ENCODE peak calls at places on chromosome 13, in six cellular contexts. One of them, this sample, is unnamed.

GRCh38 chr13:64936879-64937278 is 2293.3 kb downstream of the PCDH9 start:
- DNase-seq in BJ: no peak
- DNase-seq in choroid plexus epithelial cell: no peak
- DNase-seq in suprapubic skin: no peak
- DNase-seq in adrenal gland: no peak
- DNase-seq in CD8-positive, alpha-beta T cell: no peak
- DNase-seq in this sample: no peak

GRCh38 chr13:21686761-21687391 is 16.0 kb downstream of the FGF9 start:
- DNase-seq in BJ: no peak
- DNase-seq in choroid plexus epithelial cell: no peak
- DNase-seq in suprapubic skin: no peak
- DNase-seq in adrenal gland: no peak
- DNase-seq in CD8-positive, alpha-beta T cell: no peak
- DNase-seq in this sample: no peak

GRCh38 chr13:97018029-97018819 is 23.9 kb upstream of the OXGR1 start:
- DNase-seq in BJ: no peak
- DNase-seq in choroid plexus epithelial cell: peak
- DNase-seq in suprapubic skin: no peak
- DNase-seq in adrenal gland: peak
- DNase-seq in CD8-positive, alpha-beta T cell: peak
- DNase-seq in this sample: peak

GRCh38 chr13:44303681-44304432 is 69.8 kb upstream of the SERP2 start:
- DNase-seq in BJ: no peak
- DNase-seq in choroid plexus epithelial cell: peak
- DNase-seq in suprapubic skin: no peak
- DNase-seq in adrenal gland: peak
- DNase-seq in CD8-positive, alpha-beta T cell: no peak
- DNase-seq in this sample: no peak

GRCh38 chr13:100392709-100393630 is 195.6 kb downstream of the GGACT start:
- DNase-seq in BJ: peak
- DNase-seq in choroid plexus epithelial cell: peak
- DNase-seq in suprapubic skin: peak
- DNase-seq in adrenal gland: peak
- DNase-seq in CD8-positive, alpha-beta T cell: peak
- DNase-seq in this sample: peak

GRCh38 chr13:98175823-98176222 is 1.2 kb downstream of the RNF113B start:
- DNase-seq in BJ: no peak
- DNase-seq in choroid plexus epithelial cell: no peak
- DNase-seq in suprapubic skin: no peak
- DNase-seq in adrenal gland: no peak
- DNase-seq in CD8-positive, alpha-beta T cell: no peak
- DNase-seq in this sample: no peak

GRCh38 chr13:38180100-38180499 is 169.6 kb upstream of the UFM1 start:
- DNase-seq in BJ: peak
- DNase-seq in choroid plexus epithelial cell: peak
- DNase-seq in suprapubic skin: no peak
- DNase-seq in adrenal gland: no peak
- DNase-seq in CD8-positive, alpha-beta T cell: no peak
- DNase-seq in this sample: peak

GRCh38 chr13:98977568-98978270 is at the start of gene DOCK9:
- DNase-seq in BJ: no peak
- DNase-seq in choroid plexus epithelial cell: peak
- DNase-seq in suprapubic skin: no peak
- DNase-seq in adrenal gland: peak
- DNase-seq in CD8-positive, alpha-beta T cell: no peak
- DNase-seq in this sample: peak

GRCh38 chr13:35793823-35794222 is 317.3 kb upstream of the MAB21L1 start:
- DNase-seq in BJ: no peak
- DNase-seq in choroid plexus epithelial cell: no peak
- DNase-seq in suprapubic skin: no peak
- DNase-seq in adrenal gland: no peak
- DNase-seq in CD8-positive, alpha-beta T cell: no peak
- DNase-seq in this sample: no peak

GRCh38 chr13:109704771-109705628 is 81.4 kb downstream of the IRS2 start:
- DNase-seq in BJ: no peak
- DNase-seq in choroid plexus epithelial cell: peak
- DNase-seq in suprapubic skin: no peak
- DNase-seq in adrenal gland: peak
- DNase-seq in CD8-positive, alpha-beta T cell: no peak
- DNase-seq in this sample: peak

DNA sequence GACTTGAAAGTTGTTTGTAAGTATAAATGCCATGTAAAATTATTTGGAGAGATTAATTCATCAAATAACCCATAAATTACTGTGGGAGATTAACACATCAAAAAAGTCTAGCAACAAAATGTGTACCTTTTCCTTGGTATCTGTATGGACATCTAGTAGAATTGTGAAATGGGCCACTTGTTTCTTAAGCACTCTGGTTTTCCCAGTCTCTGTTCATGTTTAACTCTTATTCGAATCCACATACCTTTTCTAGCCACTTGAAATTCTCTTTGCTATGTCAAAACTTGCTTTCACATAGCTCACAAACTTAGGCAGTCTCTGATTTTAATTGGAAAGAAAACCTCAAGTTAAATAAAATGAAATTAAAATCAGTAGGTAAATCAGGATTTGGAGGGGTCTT is 470.6 kb downstream of the LMO7 start:
- DNase-seq in BJ: no peak
- DNase-seq in choroid plexus epithelial cell: no peak
- DNase-seq in suprapubic skin: no peak
- DNase-seq in adrenal gland: no peak
- DNase-seq in CD8-positive, alpha-beta T cell: no peak
- DNase-seq in this sample: no peak
- TF ChIP-seq CTCF in BJ: no peak
- TF ChIP-seq CTCF in choroid plexus epithelial cell: no peak
- TF ChIP-seq CTCF in suprapubic skin: no peak
- TF ChIP-seq CTCF in adrenal gland: no peak
- TF ChIP-seq CTCF in CD8-positive, alpha-beta T cell: no peak
- TF ChIP-seq CTCF in this sample: no peak

GRCh38 chr13:46728777-46729176 is 68.2 kb downstream of the ESD start:
- DNase-seq in BJ: no peak
- DNase-seq in choroid plexus epithelial cell: peak
- DNase-seq in suprapubic skin: no peak
- DNase-seq in adrenal gland: no peak
- DNase-seq in CD8-positive, alpha-beta T cell: no peak
- DNase-seq in this sample: peak

GRCh38 chr13:46731535-46731934 is 65.4 kb downstream of the ESD start:
- DNase-seq in BJ: no peak
- DNase-seq in choroid plexus epithelial cell: no peak
- DNase-seq in suprapubic skin: no peak
- DNase-seq in adrenal gland: no peak
- DNase-seq in CD8-positive, alpha-beta T cell: no peak
- DNase-seq in this sample: no peak

GRCh38 chr13:46721054-46721453 is 75.9 kb downstream of the ESD start:
- DNase-seq in BJ: no peak
- DNase-seq in choroid plexus epithelial cell: peak
- DNase-seq in suprapubic skin: no peak
- DNase-seq in adrenal gland: peak
- DNase-seq in CD8-positive, alpha-beta T cell: peak
- DNase-seq in this sample: peak

DNA sequence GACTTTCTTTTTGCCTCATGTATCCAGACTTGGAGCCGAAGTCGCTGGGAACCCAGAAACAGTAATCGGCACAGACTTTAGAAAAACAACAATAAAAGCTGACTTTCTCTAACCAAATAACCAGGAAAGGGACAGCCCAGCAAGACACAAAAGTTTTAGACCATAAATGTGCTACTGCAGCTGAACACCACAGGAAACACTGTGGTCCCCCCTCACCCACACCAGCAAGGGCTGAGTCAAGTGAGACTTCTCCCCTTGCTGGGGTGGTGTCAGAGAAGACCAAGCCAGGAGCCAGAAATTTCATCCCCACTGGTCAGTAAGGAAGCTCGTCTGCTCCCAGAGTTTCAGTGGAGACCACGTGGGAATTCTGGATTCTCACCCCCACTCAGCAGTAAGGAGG is 70.6 kb downstream of the ESD start:
- DNase-seq in BJ: no peak
- DNase-seq in choroid plexus epithelial cell: no peak
- DNase-seq in suprapubic skin: no peak
- DNase-seq in adrenal gland: no peak
- DNase-seq in CD8-positive, alpha-beta T cell: no peak
- DNase-seq in this sample: no peak
- H3K4me3 ChIP-seq in BJ: no peak
- H3K4me3 ChIP-seq in choroid plexus epithelial cell: no peak
- H3K4me3 ChIP-seq in suprapubic skin: no peak
- H3K4me3 ChIP-seq in adrenal gland: no peak
- H3K4me3 ChIP-seq in CD8-positive, alpha-beta T cell: no peak
- H3K4me3 ChIP-seq in this sample: no peak

GRCh38 chr13:23477096-23477495 is 43.6 kb upstream of the SACS start:
- DNase-seq in BJ: no peak
- DNase-seq in choroid plexus epithelial cell: peak
- DNase-seq in suprapubic skin: no peak
- DNase-seq in adrenal gland: no peak
- DNase-seq in CD8-positive, alpha-beta T cell: no peak
- DNase-seq in this sample: peak
- TF ChIP-seq CTCF in BJ: no peak
- TF ChIP-seq CTCF in choroid plexus epithelial cell: no peak
- TF ChIP-seq CTCF in suprapubic skin: no peak
- TF ChIP-seq CTCF in adrenal gland: no peak
- TF ChIP-seq CTCF in CD8-positive, alpha-beta T cell: no peak
- TF ChIP-seq CTCF in this sample: no peak

GRCh38 chr13:25306671-25307464 is 5.4 kb downstream of the NUP58 start:
- DNase-seq in BJ: no peak
- DNase-seq in choroid plexus epithelial cell: no peak
- DNase-seq in suprapubic skin: no peak
- DNase-seq in adrenal gland: no peak
- DNase-seq in CD8-positive, alpha-beta T cell: no peak
- DNase-seq in this sample: no peak
- H3K4me3 ChIP-seq in BJ: no peak
- H3K4me3 ChIP-seq in choroid plexus epithelial cell: no peak
- H3K4me3 ChIP-seq in suprapubic skin: no peak
- H3K4me3 ChIP-seq in adrenal gland: no peak
- H3K4me3 ChIP-seq in CD8-positive, alpha-beta T cell: no peak
- H3K4me3 ChIP-seq in this sample: no peak

This sample was measured in fibroblast of pulmonary artery.